ENCODE peak calls at places on chromosome 4, in nine cellular contexts. One of them, this sample, is unnamed.
A peak's percentile ranks its signal among the peaks of the same experiment; 100 is the strongest.

GRCh38 chr4:169315530-169316306 is 45.0 kb upstream of the SH3RF1 start:
- DNase-seq in body of pancreas: no peak
- DNase-seq in RWPE1: no peak
- DNase-seq in astrocyte of the hippocampus: peak; percentile 51
- DNase-seq in pancreas: no peak
- DNase-seq in mammary epithelial cell: peak; percentile 23
- DNase-seq in Daoy: no peak
- DNase-seq in EL: peak; percentile 71
- DNase-seq in mesenchymal stem cell: peak; percentile 57
- DNase-seq in this sample: no peak

GRCh38 chr4:166594326-166594946 is 639.9 kb downstream of the SPOCK3 start:
- DNase-seq in EL: peak; percentile 48
- DNase-seq in body of pancreas: peak; percentile 63
- DNase-seq in pancreas: peak; percentile 29
- DNase-seq in astrocyte of the hippocampus: peak; percentile 71
- DNase-seq in mammary epithelial cell: peak; percentile 50
- DNase-seq in Daoy: peak; percentile 49
- DNase-seq in mesenchymal stem cell: peak; percentile 43
- DNase-seq in RWPE1: peak; percentile 62
- DNase-seq in this sample: peak; percentile 55

GRCh38 chr4:61604054-61604453 is 403.9 kb downstream of the ADGRL3 start:
- DNase-seq in EL: no peak
- DNase-seq in body of pancreas: no peak
- DNase-seq in RWPE1: no peak
- DNase-seq in pancreas: no peak
- DNase-seq in Daoy: no peak
- DNase-seq in astrocyte of the hippocampus: no peak
- DNase-seq in mesenchymal stem cell: no peak
- DNase-seq in mammary epithelial cell: no peak
- DNase-seq in this sample: no peak

GRCh38 chr4:15682340-15682725 is 706 bp downstream of the FAM200B start:
- DNase-seq in EL: no peak
- DNase-seq in mesenchymal stem cell: peak; percentile 33
- DNase-seq in Daoy: no peak
- DNase-seq in pancreas: no peak
- DNase-seq in RWPE1: no peak
- DNase-seq in body of pancreas: no peak
- DNase-seq in astrocyte of the hippocampus: no peak
- DNase-seq in mammary epithelial cell: peak; percentile 28
- DNase-seq in this sample: no peak

GRCh38 chr4:41161355-41161754 is 53.0 kb downstream of the APBB2 start:
- DNase-seq in astrocyte of the hippocampus: no peak
- DNase-seq in Daoy: no peak
- DNase-seq in RWPE1: no peak
- DNase-seq in mammary epithelial cell: no peak
- DNase-seq in EL: no peak
- DNase-seq in pancreas: no peak
- DNase-seq in body of pancreas: no peak
- DNase-seq in mesenchymal stem cell: no peak
- DNase-seq in this sample: no peak

GRCh38 chr4:6288871-6289270 is 19.2 kb downstream of the WFS1 start:
- DNase-seq in mesenchymal stem cell: no peak
- DNase-seq in body of pancreas: no peak
- DNase-seq in astrocyte of the hippocampus: no peak
- DNase-seq in mammary epithelial cell: no peak
- DNase-seq in RWPE1: no peak
- DNase-seq in Daoy: no peak
- DNase-seq in pancreas: no peak
- DNase-seq in EL: no peak
- DNase-seq in this sample: no peak

GRCh38 chr4:79082988-79083387 is 143.8 kb upstream of the PAQR3 start:
- DNase-seq in Daoy: no peak
- DNase-seq in astrocyte of the hippocampus: no peak
- DNase-seq in mesenchymal stem cell: no peak
- DNase-seq in RWPE1: no peak
- DNase-seq in pancreas: no peak
- DNase-seq in EL: no peak
- DNase-seq in mammary epithelial cell: no peak
- DNase-seq in body of pancreas: no peak
- DNase-seq in this sample: no peak

GRCh38 chr4:163679189-163679588 is 184.7 kb downstream of the TMA16 start:
- DNase-seq in mesenchymal stem cell: no peak
- DNase-seq in body of pancreas: no peak
- DNase-seq in EL: peak; percentile 53
- DNase-seq in Daoy: peak; percentile 10
- DNase-seq in pancreas: no peak
- DNase-seq in astrocyte of the hippocampus: no peak
- DNase-seq in mammary epithelial cell: no peak
- DNase-seq in RWPE1: peak; percentile 46
- DNase-seq in this sample: no peak

GRCh38 chr4:5045099-5045498 is 6.2 kb upstream of the STK32B start:
- DNase-seq in mammary epithelial cell: no peak
- DNase-seq in pancreas: no peak
- DNase-seq in body of pancreas: no peak
- DNase-seq in mesenchymal stem cell: no peak
- DNase-seq in astrocyte of the hippocampus: no peak
- DNase-seq in RWPE1: no peak
- DNase-seq in EL: peak; percentile 39
- DNase-seq in Daoy: peak; percentile 51
- DNase-seq in this sample: no peak

GRCh38 chr4:174324725-174325124 is 41.0 kb downstream of the CEP44 start:
- DNase-seq in body of pancreas: no peak
- DNase-seq in mammary epithelial cell: peak; percentile 69
- DNase-seq in EL: peak; percentile 16
- DNase-seq in astrocyte of the hippocampus: no peak
- DNase-seq in mesenchymal stem cell: no peak
- DNase-seq in pancreas: no peak
- DNase-seq in Daoy: peak; percentile 21
- DNase-seq in RWPE1: no peak
- DNase-seq in this sample: no peak

GRCh38 chr4:8765084-8765483 is 106.6 kb downstream of the HMX1 start:
- DNase-seq in Daoy: no peak
- DNase-seq in astrocyte of the hippocampus: no peak
- DNase-seq in EL: no peak
- DNase-seq in mammary epithelial cell: no peak
- DNase-seq in body of pancreas: no peak
- DNase-seq in mesenchymal stem cell: no peak
- DNase-seq in pancreas: no peak
- DNase-seq in RWPE1: no peak
- DNase-seq in this sample: no peak

GRCh38 chr4:16516796-16517413 is 290.6 kb upstream of the TAPT1 start:
- DNase-seq in Daoy: peak; percentile 39
- DNase-seq in mammary epithelial cell: no peak
- DNase-seq in pancreas: peak; percentile 14
- DNase-seq in astrocyte of the hippocampus: peak; percentile 84
- DNase-seq in RWPE1: no peak
- DNase-seq in mesenchymal stem cell: peak; percentile 63
- DNase-seq in body of pancreas: peak; percentile 57
- DNase-seq in EL: peak; percentile 62
- DNase-seq in this sample: no peak

GRCh38 chr4:185896832-185897475 is 85.0 kb upstream of the SORBS2 start:
- DNase-seq in EL: no peak
- DNase-seq in RWPE1: no peak
- DNase-seq in mesenchymal stem cell: no peak
- DNase-seq in mammary epithelial cell: no peak
- DNase-seq in Daoy: no peak
- DNase-seq in astrocyte of the hippocampus: no peak
- DNase-seq in body of pancreas: no peak
- DNase-seq in pancreas: no peak
- DNase-seq in this sample: no peak

GRCh38 chr4:77074961-77075855 is 581 bp downstream of the CCNI start:
- DNase-seq in body of pancreas: peak; percentile 69
- DNase-seq in EL: peak; percentile 72
- DNase-seq in pancreas: peak; percentile 68
- DNase-seq in mesenchymal stem cell: peak; percentile 72
- DNase-seq in RWPE1: peak; percentile 36
- DNase-seq in astrocyte of the hippocampus: peak; percentile 82
- DNase-seq in Daoy: peak; percentile 56
- DNase-seq in mammary epithelial cell: peak; percentile 76
- DNase-seq in this sample: no peak

GRCh38 chr4:89221175-89221867 is 86.3 kb downstream of the GPRIN3 start:
- DNase-seq in mammary epithelial cell: no peak
- DNase-seq in EL: no peak
- DNase-seq in Daoy: no peak
- DNase-seq in RWPE1: no peak
- DNase-seq in mesenchymal stem cell: peak; percentile 33
- DNase-seq in body of pancreas: no peak
- DNase-seq in astrocyte of the hippocampus: no peak
- DNase-seq in pancreas: no peak
- DNase-seq in this sample: no peak

GRCh38 chr4:170057851-170058250 is 31.7 kb upstream of the MFAP3L start:
- DNase-seq in mesenchymal stem cell: no peak
- DNase-seq in RWPE1: no peak
- DNase-seq in mammary epithelial cell: no peak
- DNase-seq in Daoy: no peak
- DNase-seq in astrocyte of the hippocampus: peak; percentile 22
- DNase-seq in pancreas: no peak
- DNase-seq in EL: no peak
- DNase-seq in body of pancreas: no peak
- DNase-seq in this sample: no peak

GRCh38 chr4:13829457-13829856 is 201.9 kb upstream of the BOD1L1 start:
- DNase-seq in RWPE1: no peak
- DNase-seq in EL: peak; percentile 39
- DNase-seq in mesenchymal stem cell: no peak
- DNase-seq in astrocyte of the hippocampus: no peak
- DNase-seq in pancreas: no peak
- DNase-seq in Daoy: no peak
- DNase-seq in body of pancreas: no peak
- DNase-seq in mammary epithelial cell: peak; percentile 58
- DNase-seq in this sample: no peak

GRCh38 chr4:179867300-179867878 is 2375.8 kb upstream of the TENM3 start:
- DNase-seq in mammary epithelial cell: peak; percentile 20
- DNase-seq in RWPE1: peak; percentile 7
- DNase-seq in pancreas: peak; percentile 24
- DNase-seq in astrocyte of the hippocampus: peak; percentile 45
- DNase-seq in EL: peak; percentile 0
- DNase-seq in body of pancreas: peak; percentile 74
- DNase-seq in mesenchymal stem cell: peak; percentile 64
- DNase-seq in Daoy: peak; percentile 69
- DNase-seq in this sample: peak; percentile 88

GRCh38 chr4:165011403-165011802 is 20.4 kb upstream of the TRIM60 start:
- DNase-seq in mesenchymal stem cell: no peak
- DNase-seq in RWPE1: peak; percentile 18
- DNase-seq in EL: peak; percentile 1
- DNase-seq in body of pancreas: no peak
- DNase-seq in Daoy: no peak
- DNase-seq in pancreas: no peak
- DNase-seq in astrocyte of the hippocampus: no peak
- DNase-seq in mammary epithelial cell: peak; percentile 6
- DNase-seq in this sample: no peak

GRCh38 chr4:169229571-169230028 is 41.2 kb downstream of the SH3RF1 start:
- DNase-seq in pancreas: no peak
- DNase-seq in Daoy: peak; percentile 64
- DNase-seq in mammary epithelial cell: peak; percentile 88
- DNase-seq in mesenchymal stem cell: peak; percentile 93
- DNase-seq in EL: peak; percentile 92
- DNase-seq in body of pancreas: no peak
- DNase-seq in RWPE1: peak; percentile 86
- DNase-seq in astrocyte of the hippocampus: peak; percentile 93
- DNase-seq in this sample: no peak

GRCh38 chr4:145061325-145061920 is 36.6 kb downstream of the ANAPC10 start:
- DNase-seq in mesenchymal stem cell: peak; percentile 70
- DNase-seq in EL: peak; percentile 54
- DNase-seq in pancreas: no peak
- DNase-seq in body of pancreas: no peak
- DNase-seq in mammary epithelial cell: peak; percentile 35
- DNase-seq in Daoy: no peak
- DNase-seq in astrocyte of the hippocampus: peak; percentile 67
- DNase-seq in RWPE1: peak; percentile 19
- DNase-seq in this sample: no peak

GRCh38 chr4:80365928-80366327 is 30.4 kb downstream of the CFAP299 start:
- DNase-seq in mesenchymal stem cell: peak; percentile 59
- DNase-seq in pancreas: no peak
- DNase-seq in astrocyte of the hippocampus: peak; percentile 81
- DNase-seq in body of pancreas: peak; percentile 59
- DNase-seq in RWPE1: peak; percentile 70
- DNase-seq in mammary epithelial cell: peak; percentile 64
- DNase-seq in Daoy: peak; percentile 13
- DNase-seq in EL: peak; percentile 64
- DNase-seq in this sample: peak; percentile 50

This sample was measured in iPS DF 6.9.